ENCODE peak calls at places on chromosomes 7 and 10, in five cellular contexts. N, U, W, Q and O are unnamed samples.

GRCh38 chr7:34069676-34070075 is 164.3 kb downstream of the BMPER start:
- DNase-seq in N (peak; percentile 61), U (no peak), W (peak; percentile 39), Q (no peak), O (no peak)

GRCh38 chr7:25886387-25887240 is 265.4 kb upstream of the NFE2L3 start:
- DNase-seq in N (no peak), U (no peak), W (no peak), Q (no peak), O (no peak)

GRCh38 chr7:4612939-4613841 is 68.9 kb upstream of the FOXK1 start:
- DNase-seq in N (peak; percentile 29), U (no peak), W (peak; percentile 37), Q (no peak), O (no peak)

GRCh38 chr10:44384601-44385422 is at the start of gene CXCL12:
- DNase-seq in N (peak; percentile 44), U (peak; percentile 20), W (peak; percentile 51), Q (no peak), O (no peak)

GRCh38 chr7:74097937-74098614 is 14.5 kb downstream of the LIMK1 start:
- DNase-seq in N (peak; percentile 96), U (peak; percentile 97), W (peak; percentile 96), Q (no peak), O (no peak)

GRCh38 chr10:24503627-24504320 is 219.9 kb downstream of the ARHGAP21 start:
- DNase-seq in N (peak; percentile 90), U (peak; percentile 14), W (peak; percentile 53), Q (no peak), O (no peak)

GRCh38 chr10:6382081-6382480 is 179.3 kb downstream of the PFKFB3 start:
- DNase-seq in N (peak; percentile 74), U (peak; percentile 40), W (no peak), Q (peak; percentile 63), O (peak; percentile 5)

GRCh38 chr10:70967591-70968588 is 79.5 kb upstream of the PCBD1 start:
- DNase-seq in N (peak; percentile 13), U (no peak), W (no peak), Q (no peak), O (no peak)

GRCh38 chr7:80760292-80760691 is 121.8 kb downstream of the CD36 start:
- DNase-seq in N (no peak), U (no peak), W (no peak), Q (no peak), O (no peak)

GRCh38 chr10:5545011-5545410 is 20.2 kb downstream of the CALML3 start:
- DNase-seq in N (no peak), U (no peak), W (no peak), Q (no peak), O (peak; percentile 27)

GRCh38 chr10:71357792-71358265 is 38.8 kb downstream of the SLC29A3 start:
- DNase-seq in N (peak; percentile 52), U (no peak), W (peak; percentile 7), Q (no peak), O (no peak)

GRCh38 chr7:151710646-151711434 is 166.1 kb downstream of the PRKAG2 start:
- DNase-seq in N (no peak), U (no peak), W (no peak), Q (no peak), O (no peak)

GRCh38 chr7:141356096-141356495 is 195.1 kb upstream of the AGK start:
- DNase-seq in N (no peak), U (no peak), W (peak; percentile 72), Q (no peak), O (no peak)